ENCODE peak calls at places on chromosomes 4 and X, in five cellular contexts. X, A, S, Q and L are unnamed samples.

GRCh38 chr4:1014395-1015167 is 3.2 kb downstream of the FGFRL1 start:
- DNase-seq in X (no peak), A (no peak), S (no peak), Q (no peak), L (no peak)

GRCh38 chrX:79156818-79157217 is 12.3 kb downstream of the GPR174 start:
- DNase-seq in X (no peak), A (no peak), S (no peak), Q (no peak), L (no peak)

GRCh38 chr4:78459327-78459726 is 92.2 kb upstream of the ANXA3 start:
- DNase-seq in X (no peak), A (no peak), S (no peak), Q (no peak), L (no peak)

GRCh38 chr4:10960386-10960785 is 275.8 kb upstream of the CLNK start:
- DNase-seq in X (no peak), A (no peak), S (no peak), Q (no peak), L (no peak)

GRCh38 chr4:143184217-143184502 is 557 bp upstream of the USP38 start:
- DNase-seq in X (no peak), A (no peak), S (no peak), Q (no peak), L (no peak)

GRCh38 chr4:102623622-102624021 is 122.5 kb downstream of the NFKB1 start:
- DNase-seq in X (peak; percentile 28), A (no peak), S (no peak), Q (peak; percentile 73), L (no peak)

GRCh38 chr4:39235021-39235420 is 52.7 kb downstream of the WDR19 start:
- DNase-seq in X (no peak), A (no peak), S (no peak), Q (no peak), L (no peak)

GRCh38 chr4:57187241-57187640 is 77.1 kb upstream of the IGFBP7 start:
- DNase-seq in X (no peak), A (no peak), S (no peak), Q (peak; percentile 40), L (no peak)

GRCh38 chr4:17447675-17448298 is 64.1 kb downstream of the QDPR start:
- DNase-seq in X (peak; percentile 74), A (peak; percentile 41), S (peak; percentile 35), Q (peak; percentile 77), L (no peak)

GRCh38 chr4:165583341-165583740 is 204.5 kb downstream of the CPE start:
- DNase-seq in X (no peak), A (no peak), S (no peak), Q (no peak), L (no peak)

GRCh38 chrX:36035550-36035949 is 116.0 kb downstream of the CFAP47 start:
- DNase-seq in X (no peak), A (no peak), S (no peak), Q (no peak), L (no peak)

GRCh38 chr4:140150886-140151699 is 2.9 kb downstream of the MAML3 start:
- DNase-seq in X (peak; percentile 79), A (peak; percentile 87), S (peak; percentile 93), Q (peak; percentile 97), L (peak; percentile 85)

GRCh38 chrX:104108955-104109354 is 3.4 kb upstream of the ZCCHC18 start:
- DNase-seq in X (no peak), A (no peak), S (no peak), Q (no peak), L (no peak)

GRCh38 chr4:150264595-150265141 is 186.4 kb downstream of the DCLK2 start:
- DNase-seq in X (no peak), A (no peak), S (no peak), Q (peak; percentile 37), L (no peak)

GRCh38 chr4:136742330-136742729 is 790.0 kb downstream of the PCDH18 start:
- DNase-seq in X (no peak), A (no peak), S (no peak), Q (peak; percentile 25), L (no peak)

GRCh38 chr4:172962564-172963353 is 205.9 kb upstream of the GALNT7 start:
- DNase-seq in X (no peak), A (no peak), S (peak; percentile 33), Q (peak; percentile 95), L (no peak)

GRCh38 chrX:40006025-40007017 is 91.4 kb downstream of the BCOR start:
- DNase-seq in X (no peak), A (no peak), S (no peak), Q (peak; percentile 16), L (no peak)

GRCh38 chrX:23515028-23515427 is 152.3 kb upstream of the PRDX4 start:
- DNase-seq in X (no peak), A (no peak), S (no peak), Q (no peak), L (no peak)

GRCh38 chrX:23513121-23513520 is 154.2 kb upstream of the PRDX4 start:
- DNase-seq in X (no peak), A (no peak), S (no peak), Q (no peak), L (no peak)

GRCh38 chrX:23509256-23509655 is 158.0 kb upstream of the PRDX4 start:
- DNase-seq in X (no peak), A (no peak), S (no peak), Q (no peak), L (no peak)

GRCh38 chrX:23514082-23514481 is 153.2 kb upstream of the PRDX4 start:
- DNase-seq in X (no peak), A (no peak), S (no peak), Q (no peak), L (no peak)

GRCh38 chrX:23511783-23512182 is 155.5 kb upstream of the PRDX4 start:
- DNase-seq in X (no peak), A (no peak), S (no peak), Q (no peak), L (no peak)
- H3K4me3 ChIP-seq in X (no peak overlapping the region), A (no peak overlapping the region), S (no peak overlapping the region), Q (no peak overlapping the region), L (no peak overlapping the region)

GRCh38 chr4:48127231-48127881 is 6.7 kb downstream of the TXK start:
- DNase-seq in X (no peak), A (no peak), S (no peak), Q (peak; percentile 16), L (no peak)

GRCh38 chr4:48129307-48130014 is 4.6 kb downstream of the TXK start:
- DNase-seq in X (no peak), A (no peak), S (no peak), Q (no peak), L (no peak)

GRCh38 chr4:48126621-48127020 is 7.4 kb downstream of the TXK start:
- DNase-seq in X (no peak), A (no peak), S (no peak), Q (no peak), L (no peak)

GRCh38 chr4:48130100-48130499 is 4.0 kb downstream of the TXK start:
- DNase-seq in X (no peak), A (no peak), S (no peak), Q (no peak), L (no peak)

GRCh38 chr4:48127882-48128394 is 6.1 kb downstream of the TXK start:
- DNase-seq in X (peak; percentile 72), A (peak; percentile 31), S (peak; percentile 45), Q (peak; percentile 99), L (peak; percentile 65)
- H3K4me3 ChIP-seq in X (peak overlapping the region; percentile 32), A (no peak overlapping the region), S (no peak overlapping the region), Q (no peak overlapping the region), L (peak overlapping the region; percentile 13)

GRCh38 chrX:71053217-71053621 is 14.9 kb downstream of the SNX12 start:
- DNase-seq in X (no peak), A (no peak), S (no peak), Q (peak; percentile 13), L (no peak)

GRCh38 chrX:71056857-71057256 is 11.3 kb downstream of the SNX12 start:
- DNase-seq in X (no peak), A (no peak), S (no peak), Q (peak; percentile 8), L (no peak)

GRCh38 chrX:71058116-71058515 is 10.0 kb downstream of the SNX12 start:
- DNase-seq in X (no peak), A (no peak), S (no peak), Q (no peak), L (no peak)

GRCh38 chrX:71052721-71053120 is 15.4 kb downstream of the SNX12 start:
- DNase-seq in X (no peak), A (no peak), S (no peak), Q (no peak), L (no peak)
- H3K4me3 ChIP-seq in X (no peak overlapping the region), A (no peak overlapping the region), S (no peak overlapping the region), Q (no peak overlapping the region), L (peak overlapping the region; percentile 35)

DNA sequence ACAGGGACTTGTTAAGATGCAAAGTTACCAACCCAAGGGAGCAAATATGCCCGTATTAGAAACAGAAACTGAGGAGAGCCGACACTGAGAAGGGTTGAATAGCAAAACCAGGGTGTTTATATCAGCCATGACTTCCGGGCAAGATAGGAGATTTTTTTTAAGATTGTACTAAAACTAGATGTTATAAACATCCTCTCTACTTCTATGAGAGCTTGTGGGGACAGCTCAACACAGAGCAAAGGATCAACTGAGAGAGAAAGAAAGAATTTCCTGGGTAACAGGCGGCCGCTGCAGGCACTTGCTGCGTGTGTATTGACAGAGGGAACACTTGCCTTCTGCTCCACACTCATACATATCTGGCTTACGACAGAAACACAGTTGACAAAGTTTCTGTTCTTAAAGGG is 49.1 kb upstream of the FBXW7 start:
- DNase-seq in X (no peak), A (no peak), S (no peak), Q (no peak), L (no peak)
- H3K4me3 ChIP-seq in X (no peak overlapping the region), A (no peak overlapping the region), S (no peak overlapping the region), Q (no peak overlapping the region), L (no peak overlapping the region)

DNA sequence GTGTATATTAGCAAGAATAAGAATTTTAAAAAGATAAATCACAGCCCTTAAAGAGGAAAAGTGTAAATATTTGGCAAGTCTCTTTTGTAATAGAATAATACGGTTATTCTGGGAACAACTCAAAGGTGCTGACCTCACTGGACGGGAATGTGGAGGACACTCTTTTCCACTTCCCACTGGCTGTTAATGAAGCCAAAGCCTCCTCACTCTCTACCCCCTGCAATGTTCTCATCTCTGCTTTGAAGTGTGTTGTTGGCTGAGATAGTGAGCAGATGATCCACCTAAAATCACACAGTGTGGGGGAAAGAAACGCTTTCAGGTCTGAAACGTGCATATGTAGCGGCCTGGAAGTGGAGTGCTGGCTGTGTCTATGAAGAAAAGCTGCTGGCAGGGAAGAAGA is 49.1 kb downstream of the SEL1L3 start:
- DNase-seq in X (no peak), A (no peak), S (peak; percentile 64), Q (peak; percentile 90), L (no peak)
- H3K4me3 ChIP-seq in X (no peak overlapping the region), A (no peak overlapping the region), S (no peak overlapping the region), Q (no peak overlapping the region), L (no peak overlapping the region)

GRCh38 chrX:115892787-115893671 is 277.5 kb upstream of the AGTR2 start:
- DNase-seq in X (peak; percentile 40), A (no peak), S (peak; percentile 74), Q (peak; percentile 48), L (peak; percentile 60)
- H3K4me3 ChIP-seq in X (peak overlapping the region; percentile 26), A (no peak overlapping the region), S (no peak overlapping the region), Q (no peak overlapping the region), L (peak overlapping the region; percentile 13)